ENCODE peak calls at places on chromosomes 12 and 14, in ten cellular contexts. Y is left ventricle myocardium superior; S is prostate gland; U is stimulated activated CD4-positive, alpha-beta T cell treated with anti-CD3 and anti-CD28 coated beads, Interleukin-4, amount 100 ng/mL, for 48 hours; J is psoas muscle; T is AG09319; L is pancreas; C is AG04450; D is left kidney; A is GM23338. G is an unnamed sample.

GRCh38 chr12:115464008-115464672 is 780.2 kb upstream of the TBX3 start:
- DNase-seq in T (no peak), Y (no peak), D (peak; percentile 34), A (no peak), U (no peak), J (no peak), L (no peak), C (no peak), S (peak; percentile 71), G (no peak)

GRCh38 chr12:121939992-121940766 is 21.8 kb downstream of the CFAP251 start:
- DNase-seq in S (no peak), U (no peak), J (no peak), Y (no peak), T (no peak), D (no peak), L (no peak), C (no peak), A (peak; percentile 51), G (no peak)

GRCh38 chr14:103488960-103489359 is 33.7 kb downstream of the CKB start:
- DNase-seq in J (no peak), L (no peak), S (no peak), D (no peak), U (no peak), T (no peak), C (peak; percentile 16), Y (no peak), A (no peak), G (no peak)

GRCh38 chr12:6425588-6426531 is 18.9 kb upstream of the CD27 start:
- DNase-seq in Y (peak; percentile 36), A (no peak), J (no peak), D (peak; percentile 31), L (peak; percentile 54), U (no peak), C (no peak), S (no peak), T (no peak), G (no peak)

GRCh38 chr12:30905483-30906009 is 21.0 kb upstream of the TSPAN11 start:
- DNase-seq in S (no peak), C (no peak), L (no peak), T (no peak), Y (no peak), D (no peak), U (no peak), J (no peak), A (peak; percentile 70), G (no peak)

GRCh38 chr14:52000631-52001030 is 11.3 kb downstream of the RTRAF start:
- DNase-seq in A (no peak), L (no peak), S (no peak), D (peak; percentile 19), Y (no peak), U (no peak), C (no peak), J (no peak), T (no peak), G (no peak)

GRCh38 chr12:111437816-111438454 is 32.2 kb downstream of the SH2B3 start:
- DNase-seq in D (no peak), C (no peak), J (no peak), T (no peak), L (no peak), U (no peak), Y (no peak), S (no peak), A (no peak), G (no peak)

GRCh38 chr12:131355688-131356245 is 355.1 kb upstream of the SFSWAP start:
- DNase-seq in S (no peak), A (no peak), Y (no peak), J (no peak), D (no peak), L (no peak), T (no peak), U (no peak), C (no peak), G (no peak)

GRCh38 chr14:23362200-23362599 is 2.8 kb downstream of the EFS start:
- DNase-seq in Y (no peak), J (no peak), T (no peak), C (no peak), A (peak; percentile 49), U (no peak), L (no peak), D (no peak), S (no peak), G (no peak)

GRCh38 chr12:102095677-102096263 is 24.1 kb downstream of the NUP37 start:
- DNase-seq in D (peak; percentile 46), L (no peak), J (no peak), A (peak; percentile 12), T (no peak), S (no peak), Y (no peak), C (no peak), U (no peak), G (no peak)

GRCh38 chr12:56414401-56414800 is 34.8 kb downstream of the TIMELESS start:
- DNase-seq in J (no peak), T (no peak), U (no peak), L (no peak), D (no peak), C (no peak), Y (no peak), S (no peak), A (no peak), G (no peak)

GRCh38 chr12:96241484-96242256 is 47.5 kb downstream of the ELK3 start:
- DNase-seq in A (peak; percentile 27), D (peak; percentile 52), T (peak; percentile 90), S (no peak), J (no peak), C (no peak), L (no peak), Y (no peak), U (no peak), G (no peak)

GRCh38 chr14:73198253-73198652 is 39.1 kb upstream of the PAPLN start:
- DNase-seq in T (no peak), U (no peak), A (peak; percentile 42), D (no peak), Y (no peak), S (no peak), C (no peak), J (no peak), L (no peak), G (no peak)

GRCh38 chr12:68905731-68906130 is 27.2 kb downstream of the CPM start:
- DNase-seq in S (no peak), Y (no peak), L (no peak), A (no peak), D (no peak), C (no peak), J (no peak), U (no peak), T (no peak), G (no peak)

GRCh38 chr12:112236386-112236785 is 111.0 kb downstream of the TRAFD1 start:
- DNase-seq in S (no peak), L (no peak), T (no peak), Y (no peak), C (no peak), U (no peak), J (no peak), A (no peak), D (no peak), G (no peak)

GRCh38 chr14:105397350-105397931 is 897 bp upstream of the TEX22 start:
- DNase-seq in S (no peak), Y (peak; percentile 34), J (peak; percentile 58), C (no peak), T (no peak), L (peak; percentile 55), D (no peak), U (no peak), A (no peak), G (no peak)

GRCh38 chr12:29113101-29113500 is 36.0 kb upstream of the FAR2 start:
- DNase-seq in A (no peak), T (no peak), D (no peak), U (no peak), L (no peak), C (no peak), S (no peak), J (no peak), Y (no peak), G (no peak)

GRCh38 chr12:91139981-91140659 is 28.8 kb upstream of the LUM start:
- DNase-seq in J (no peak), U (no peak), C (peak; percentile 86), Y (no peak), A (no peak), S (no peak), T (peak; percentile 88), L (no peak), D (peak; percentile 38), G (peak; percentile 67)

GRCh38 chr12:6614513-6615177 is 7.5 kb upstream of the CHD4 start:
- DNase-seq in S (no peak), Y (no peak), U (no peak), C (no peak), A (peak; percentile 76), J (no peak), L (no peak), T (no peak), D (peak; percentile 59), G (no peak)

GRCh38 chr14:72479471-72479931 is 414.4 kb downstream of the DPF3 start:
- DNase-seq in C (no peak), A (no peak), J (no peak), T (no peak), U (no peak), Y (no peak), D (peak; percentile 72), L (no peak), S (no peak), G (no peak)

GRCh38 chr12:47754881-47755280 is 3.8 kb downstream of the RAPGEF3 start:
- DNase-seq in L (peak; percentile 75), D (no peak), A (no peak), C (no peak), S (peak; percentile 80), T (no peak), U (no peak), Y (peak; percentile 60), J (no peak), G (no peak)

GRCh38 chr14:39030209-39030608 is 72.8 kb downstream of the SEC23A start:
- DNase-seq in T (no peak), D (no peak), J (no peak), Y (no peak), U (no peak), S (no peak), L (no peak), A (no peak), C (no peak), G (no peak)

GRCh38 chr12:22477166-22477893 is 67.0 kb downstream of the C2CD5 start:
- DNase-seq in S (no peak), L (no peak), U (no peak), D (no peak), C (peak; percentile 32), Y (no peak), A (no peak), J (no peak), T (peak; percentile 34), G (peak; percentile 30)

GRCh38 chr12:111446631-111447570 is 41.2 kb downstream of the SH2B3 start:
- DNase-seq in C (no peak), T (no peak), J (no peak), Y (no peak), D (no peak), U (no peak), S (no peak), A (no peak), L (no peak), G (no peak)

GRCh38 chr12:29546000-29546399 is 48.5 kb upstream of the OVCH1 start:
- DNase-seq in D (no peak), Y (no peak), L (no peak), U (no peak), C (no peak), T (no peak), J (peak; percentile 84), A (peak; percentile 21), S (no peak), G (no peak)

GRCh38 chr14:31934767-31935266 is 142.3 kb upstream of the ARHGAP5 start:
- DNase-seq in A (peak; percentile 85), Y (peak; percentile 37), J (no peak), L (no peak), D (peak; percentile 85), U (no peak), C (no peak), S (no peak), T (no peak), G (peak; percentile 24)

GRCh38 chr14:71331393-71331792 is 424.1 kb downstream of the PCNX1 start:
- DNase-seq in Y (no peak), J (no peak), D (no peak), T (no peak), U (no peak), C (no peak), S (no peak), A (no peak), L (no peak), G (no peak)

GRCh38 chr12:3200032-3200617 is 122.9 kb downstream of the TSPAN9 start:
- DNase-seq in L (peak; percentile 79), J (peak; percentile 74), C (no peak), Y (peak; percentile 75), U (no peak), S (peak; percentile 39), T (no peak), D (peak; percentile 93), A (peak; percentile 93), G (no peak)

G was measured in brain pericyte.